ENCODE peak calls at places on chromosomes 4 and X, in four cellular contexts. C, F, Y and Z are unnamed samples.

GRCh38 chrX:104282326-104282725 is 27.6 kb upstream of the ESX1 start:
- DNase-seq in Y (no peak), C (no peak), F (no peak), Z (no peak)

GRCh38 chr4:94411296-94411695 is 40.4 kb upstream of the PDLIM5 start:
- DNase-seq in Y (no peak), C (no peak), F (no peak), Z (no peak)

GRCh38 chr4:145735330-145735638 is 55.3 kb downstream of the C4orf51 start:
- DNase-seq in F (no peak), Y (no peak), C (no peak), Z (no peak)

GRCh38 chr4:112109455-112110425 is 35.5 kb upstream of the FAM241A start:
- DNase-seq in C (no peak), F (no peak), Y (no peak), Z (no peak)

GRCh38 chr4:169099775-169100180 is 89.7 kb upstream of the CBR4 start:
- DNase-seq in F (peak; percentile 48), C (no peak), Y (no peak), Z (no peak)

GRCh38 chr4:5899881-5900280 is 7.0 kb upstream of the CRMP1 start:
- DNase-seq in F (no peak), Y (no peak), C (no peak), Z (no peak)

GRCh38 chr4:1347410-1347864 is 429 bp downstream of the UVSSA start:
- DNase-seq in Y (peak; percentile 85), F (peak; percentile 79), C (peak; percentile 70), Z (peak; percentile 86)

GRCh38 chr4:3630934-3631585 is 98.8 kb upstream of the LRPAP1 start:
- DNase-seq in Y (no peak), C (no peak), F (no peak), Z (peak; percentile 33)

GRCh38 chrX:10233173-10233572 is 76.4 kb downstream of the CLCN4 start:
- DNase-seq in F (no peak), C (no peak), Y (no peak), Z (no peak)

GRCh38 chrX:38805294-38806053 is 4.2 kb downstream of the MID1IP1 start:
- DNase-seq in C (peak; percentile 81), Y (peak; percentile 54), F (peak; percentile 64), Z (peak; percentile 78)

GRCh38 chr4:40228497-40229365 is 31.9 kb downstream of the RHOH start:
- DNase-seq in Y (no peak), C (no peak), F (no peak), Z (no peak)

DNA sequence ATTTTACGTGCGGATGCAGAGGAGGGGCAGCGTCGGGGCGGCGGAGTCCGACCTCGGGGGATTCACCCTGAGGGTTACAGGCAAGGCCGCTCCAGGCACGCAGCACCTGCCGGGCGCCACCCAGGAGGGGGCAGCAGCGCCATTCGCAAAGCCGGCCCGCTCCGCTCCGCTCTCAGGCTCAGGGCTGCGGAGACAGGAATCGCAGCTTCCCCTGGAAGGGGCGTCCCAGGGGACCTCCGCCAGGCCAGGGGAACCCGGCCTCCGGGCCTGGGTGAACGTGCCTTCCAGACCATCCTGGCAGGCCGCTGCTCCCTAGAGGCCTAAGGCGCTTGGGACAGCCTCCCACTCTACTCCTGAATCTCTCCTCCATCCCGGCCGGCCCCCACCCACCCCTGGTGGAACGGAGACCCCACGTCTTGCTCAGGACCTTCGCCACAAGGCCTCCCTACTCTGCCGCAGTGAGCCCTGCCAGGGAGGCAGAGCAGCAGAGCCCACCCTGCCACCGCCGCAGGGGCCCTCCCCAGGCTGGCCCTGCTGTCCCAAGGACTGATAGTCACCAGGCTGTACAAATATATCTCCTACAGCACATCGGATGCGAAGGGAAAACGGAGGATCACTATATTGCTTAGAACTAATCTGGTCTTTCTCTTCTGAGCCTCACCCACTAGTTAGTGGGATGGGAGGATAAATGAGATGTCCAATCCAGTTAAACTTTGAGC is 114.9 kb downstream of the SMIM20 start:
- DNase-seq in Y (peak; percentile 47), C (no peak), F (peak; percentile 68), Z (peak; percentile 75)
- TF ChIP-seq CTCF in Y (peak; percentile 61), C (peak; percentile 34), F (peak; percentile 64), Z (peak; percentile 40)

DNA sequence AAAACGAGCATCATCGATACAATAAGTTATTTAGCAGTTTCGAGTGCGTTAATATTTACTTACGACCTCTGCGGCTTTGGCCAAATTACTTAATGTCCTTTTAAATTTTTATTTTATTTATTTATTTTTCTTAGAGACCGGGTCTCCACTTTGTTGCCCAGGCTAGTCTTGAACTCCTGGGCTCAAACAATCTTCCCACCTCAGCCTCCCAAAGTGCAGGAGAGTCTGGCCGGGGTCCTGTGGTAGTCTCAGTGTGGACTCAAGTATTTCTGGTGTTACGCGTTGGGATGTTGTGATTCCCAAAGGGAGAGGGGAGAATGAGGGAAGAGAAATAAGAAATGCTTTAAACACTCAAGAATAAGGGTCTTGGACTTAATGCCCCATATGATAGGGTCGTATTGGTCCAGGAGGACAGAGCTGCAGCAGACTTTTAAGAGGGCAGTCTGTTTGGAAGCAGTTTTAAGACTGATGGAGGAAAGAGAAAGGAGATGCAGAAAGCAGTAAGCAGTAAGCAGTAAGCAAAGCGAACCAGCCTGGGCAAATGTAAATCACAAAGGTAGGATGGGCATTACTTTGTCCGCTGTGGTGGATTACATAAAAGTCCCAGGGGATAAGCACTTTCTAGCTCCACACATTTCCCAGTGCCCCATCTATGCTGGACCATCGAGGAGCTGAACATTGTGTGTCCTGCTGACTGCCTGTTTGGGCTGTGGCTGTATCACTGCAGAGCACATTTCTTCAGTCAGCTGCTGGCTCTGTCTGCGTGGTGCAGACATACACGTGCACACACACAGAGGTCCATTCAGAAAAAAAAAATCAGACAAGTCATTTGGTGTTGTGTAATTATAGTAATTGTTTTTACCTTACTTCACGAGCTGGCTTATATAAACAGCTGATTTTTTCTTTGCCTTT is 767 bp upstream of the PDLIM3 start:
- DNase-seq in F (peak; percentile 53), Y (no peak), C (no peak), Z (no peak)
- H3K4me1 ChIP-seq in F (peaks cover 10% of the 10 kb centered on the region), Y (peaks cover 20% of the 10 kb centered on the region), C (no peaks in the 10 kb centered on the region), Z (peaks cover 5% of the 10 kb centered on the region)

GRCh38 chr4:108834167-108834566 is 71.3 kb upstream of the ETNPPL start:
- DNase-seq in Y (no peak), F (no peak), C (no peak), Z (no peak)
- TF ChIP-seq CTCF in Y (no peak), F (no peak), C (no peak), Z (no peak)

DNA sequence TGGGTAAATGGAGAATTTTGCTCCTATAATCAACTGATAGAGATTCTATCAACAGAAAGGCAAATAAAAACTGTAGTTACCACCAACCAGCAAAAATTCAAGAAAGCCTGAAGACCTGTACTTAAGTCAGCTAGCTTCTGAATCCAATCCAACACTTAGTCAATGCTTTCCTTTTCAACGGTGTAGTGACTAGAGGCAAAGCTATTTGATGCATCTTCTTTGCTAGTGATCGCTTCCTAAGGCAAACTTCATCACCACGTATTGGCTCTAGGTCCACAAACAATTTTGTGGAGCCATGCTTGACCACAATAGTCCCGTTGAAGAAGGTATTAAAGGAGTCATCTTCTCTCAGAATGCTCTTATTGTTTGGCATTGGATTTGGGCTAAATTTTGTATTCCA is 25.0 kb upstream of the UBA6 start:
- DNase-seq in C (no peak), Y (no peak), F (no peak), Z (no peak)
- H3K4me1 ChIP-seq in C (no peaks in the 10 kb centered on the region), Y (no peaks in the 10 kb centered on the region), F (no peaks in the 10 kb centered on the region), Z (no peaks in the 10 kb centered on the region)

GRCh38 chr4:25065451-25065850 is 34.7 kb upstream of the LGI2 start:
- DNase-seq in F (no peak), C (no peak), Y (no peak), Z (no peak)
- TF ChIP-seq CTCF in F (no peak), C (no peak), Y (no peak), Z (no peak)